ENCODE peak calls at places on chromosomes 12 and 14, in eight cellular contexts. C is AG10803, B is OCI-LY7, T is D721Med, N is colonic mucosa, J is epithelial cell of proximal tubule, Y is nephron progenitor cell, M is Panc1. A is an unnamed sample.

GRCh38 chr12:29148065-29148957 is 767 bp upstream of the FAR2 start:
- DNase-seq in N (peak; percentile 81), T (peak; percentile 23), Y (peak; percentile 7), M (no peak), C (peak; percentile 1), J (no peak), B (no peak), A (peak; percentile 49)

GRCh38 chr14:61628192-61628591 is 67.1 kb upstream of the HIF1A start:
- DNase-seq in C (no peak), B (no peak), Y (no peak), M (no peak), T (no peak), J (no peak), N (no peak), A (no peak)

GRCh38 chr14:78519863-78520262 is 349.7 kb downstream of the NRXN3 start:
- DNase-seq in Y (peak; percentile 84), T (no peak), M (no peak), J (no peak), B (peak; percentile 34), N (peak; percentile 24), C (no peak), A (peak; percentile 26)

GRCh38 chr12:130134563-130134915 is 27.7 kb upstream of the FZD10 start:
- DNase-seq in M (no peak), C (no peak), B (no peak), T (no peak), Y (no peak), N (no peak), J (no peak), A (no peak)

GRCh38 chr12:48997719-48998496 is 1.3 kb downstream of the DDN start:
- DNase-seq in M (no peak), T (peak; percentile 82), Y (peak; percentile 73), B (no peak), J (no peak), C (no peak), N (no peak), A (peak; percentile 92)

GRCh38 chr14:68363841-68364711 is 428.8 kb downstream of the ZFP36L1 start:
- DNase-seq in T (no peak), M (no peak), J (no peak), B (no peak), Y (peak; percentile 78), C (no peak), N (no peak), A (no peak)

GRCh38 chr12:9948606-9949286 is 16.6 kb upstream of the CLEC2A start:
- DNase-seq in J (no peak), N (no peak), M (no peak), T (no peak), Y (no peak), B (no peak), C (no peak), A (peak; percentile 54)

GRCh38 chr14:54197369-54197768 is 199.4 kb upstream of the CDKN3 start:
- DNase-seq in M (no peak), J (no peak), Y (no peak), N (no peak), T (no peak), C (no peak), B (no peak), A (no peak)

GRCh38 chr12:70031046-70031445 is 206.0 kb downstream of the MYRFL start:
- DNase-seq in T (no peak), M (no peak), N (no peak), B (no peak), C (no peak), Y (no peak), J (no peak), A (no peak)

GRCh38 chr12:11695321-11695720 is 45.8 kb downstream of the ETV6 start:
- DNase-seq in T (no peak), N (no peak), Y (no peak), J (peak; percentile 52), B (no peak), C (peak; percentile 84), M (no peak), A (no peak)

GRCh38 chr14:61406198-61406597 is 84.8 kb downstream of the PRKCH start:
- DNase-seq in T (no peak), C (no peak), N (no peak), J (no peak), M (no peak), Y (no peak), B (no peak), A (no peak)

GRCh38 chr14:97210202-97210601 is 413.0 kb downstream of the VRK1 start:
- DNase-seq in J (no peak), N (no peak), M (no peak), Y (no peak), C (no peak), T (no peak), B (no peak), A (no peak)

GRCh38 chr12:8078400-8078799 is 3.7 kb upstream of the NECAP1 start:
- DNase-seq in C (peak; percentile 72), B (peak; percentile 66), T (no peak), M (no peak), Y (peak; percentile 24), J (peak; percentile 32), N (no peak), A (peak; percentile 32)

GRCh38 chr14:67514650-67515385 is 18.3 kb upstream of the PLEKHH1 start:
- DNase-seq in T (no peak), B (peak; percentile 60), N (peak; percentile 52), Y (peak; percentile 55), C (peak; percentile 33), J (no peak), M (no peak), A (peak; percentile 62)

GRCh38 chr12:89575405-89575804 is 49.6 kb upstream of the POC1B start:
- DNase-seq in C (peak; percentile 33), Y (no peak), M (no peak), B (no peak), T (no peak), J (no peak), N (no peak), A (no peak)

GRCh38 chr12:41345071-41345470 is 157.0 kb downstream of the PDZRN4 start:
- DNase-seq in T (no peak), M (no peak), J (no peak), C (no peak), N (no peak), B (no peak), Y (no peak), A (no peak)

GRCh38 chr12:123269395-123269892 is 2.2 kb downstream of the CDK2AP1 start:
- DNase-seq in M (no peak), C (peak; percentile 71), B (peak; percentile 70), N (peak; percentile 65), T (no peak), Y (peak; percentile 80), J (no peak), A (peak; percentile 60)
- TF ChIP-seq CTCF in M (no peak), C (no peak), B (peak; percentile 50), N (no peak), T (no peak), Y (no peak), J (no peak), A (no peak)

DNA sequence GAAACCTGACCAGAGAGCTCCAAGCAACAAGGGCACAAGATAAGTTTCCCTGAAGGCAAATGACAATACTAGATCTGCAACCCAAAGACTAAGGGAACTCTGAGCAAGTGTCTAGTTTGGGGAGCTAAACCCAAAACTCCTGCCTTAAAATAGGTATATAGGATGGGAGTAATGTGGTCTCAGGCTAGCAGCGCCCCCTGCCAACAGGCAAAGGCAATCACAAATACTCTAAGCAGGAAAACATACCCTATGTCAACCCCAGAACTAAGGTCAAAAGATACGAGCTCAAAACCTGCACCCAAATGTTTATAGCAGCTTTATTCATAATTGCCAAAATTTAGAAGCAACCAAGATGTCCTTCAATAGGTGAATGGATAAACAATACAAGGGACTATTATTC is 218.8 kb downstream of the ITPR2 start:
- DNase-seq in B (peak; percentile 41), T (no peak), J (no peak), M (no peak), Y (peak; percentile 42), N (peak; percentile 25), C (peak; percentile 37), A (peak; percentile 14)
- TF ChIP-seq CTCF in B (peak; percentile 89), T (peak; percentile 74), J (peak; percentile 83), M (peak; percentile 82), Y (peak; percentile 56), N (peak; percentile 24), C (peak; percentile 69), A (peak; percentile 58)

DNA sequence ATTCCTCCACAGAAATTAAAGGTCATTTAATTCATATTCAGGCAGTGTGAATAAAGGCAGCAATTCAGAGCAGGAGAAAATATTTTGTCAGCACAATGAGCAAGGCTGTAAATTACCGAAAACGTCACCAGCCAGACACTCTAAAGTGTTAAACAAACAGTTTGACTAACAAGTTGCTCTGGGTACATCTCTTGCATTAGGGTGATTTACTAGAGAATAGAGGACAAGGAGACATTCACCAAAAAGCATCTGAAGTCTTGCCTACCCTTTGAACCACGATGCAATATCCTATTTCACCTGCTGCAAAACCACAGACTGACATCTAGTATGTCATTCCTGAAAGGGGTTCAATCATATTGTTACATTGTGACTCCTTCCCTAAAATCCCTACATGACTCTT is 27.1 kb upstream of the GPHB5 start:
- DNase-seq in N (no peak), C (no peak), B (no peak), M (no peak), Y (no peak), J (no peak), T (no peak), A (no peak)
- TF ChIP-seq CTCF in N (no peak), C (no peak), B (no peak), M (no peak), Y (no peak), J (no peak), T (no peak), A (no peak)

DNA sequence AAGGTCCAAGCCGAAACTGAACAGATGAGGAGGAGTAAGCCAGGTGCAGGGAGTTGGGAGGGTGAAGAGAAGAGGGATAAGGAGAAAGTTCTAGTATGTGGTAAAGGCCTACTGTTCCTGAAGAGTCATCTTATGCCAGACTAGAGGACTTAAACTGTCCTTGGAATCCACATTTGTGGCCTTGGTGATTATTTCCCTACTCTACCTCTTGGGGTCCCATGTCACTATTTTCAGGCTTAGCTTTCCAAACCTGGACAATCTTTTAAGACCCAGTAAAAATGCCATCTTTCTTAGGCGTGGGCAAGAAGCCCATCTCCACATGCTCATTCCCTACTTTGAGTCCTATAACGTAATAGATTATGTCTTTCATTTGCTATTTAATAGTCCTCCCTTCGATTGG is 40.1 kb upstream of the CRY1 start:
- DNase-seq in N (no peak), B (no peak), M (no peak), J (no peak), C (no peak), T (no peak), Y (no peak), A (no peak)
- TF ChIP-seq CTCF in N (no peak), B (no peak), M (no peak), J (peak; percentile 24), C (no peak), T (no peak), Y (no peak), A (no peak)

DNA sequence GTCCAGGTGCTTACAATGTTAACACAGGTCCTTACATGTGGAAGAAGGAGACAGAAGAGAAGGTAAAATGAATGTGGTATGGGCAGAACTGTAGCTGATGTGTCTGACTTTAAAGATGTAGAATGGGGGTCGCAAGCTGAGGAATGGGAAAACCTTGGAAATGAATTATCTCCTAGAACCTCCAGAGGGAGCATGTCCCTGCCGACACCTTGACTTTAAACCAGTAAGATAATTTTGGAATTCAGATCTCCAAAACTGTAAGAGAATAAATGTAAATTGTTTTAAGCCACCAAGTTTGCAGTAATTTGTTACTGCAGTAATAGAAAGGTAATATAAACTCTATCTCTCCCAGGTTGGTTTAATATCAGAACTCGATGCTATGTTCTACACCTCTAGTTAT is 80.1 kb upstream of the ALG10 start:
- DNase-seq in C (no peak), M (no peak), Y (no peak), T (no peak), B (no peak), J (no peak), N (no peak), A (no peak)
- TF ChIP-seq CTCF in C (no peak), M (peak; percentile 12), Y (no peak), T (peak; percentile 7), B (no peak), J (peak; percentile 16), N (no peak), A (no peak)

GRCh38 chr12:103326190-103326589 is 169.6 kb downstream of the C12orf42 start:
- DNase-seq in N (no peak), Y (peak; percentile 4), J (no peak), B (peak; percentile 33), C (no peak), T (no peak), M (no peak), A (peak; percentile 20)
- TF ChIP-seq CTCF in N (no peak), Y (peak; percentile 56), J (no peak), B (peak; percentile 70), C (peak; percentile 3), T (peak; percentile 29), M (peak; percentile 42), A (no peak)

A was measured in GM10248.